ENCODE peak calls at places on chromosome 20, in ten cellular contexts. B, Y, J, K, U, C, T, M, Q and X are unnamed samples.

GRCh38 chr20:35368616-35369423 is 43.0 kb downstream of the UQCC1 start:
- DNase-seq in B (no peak), Y (no peak), J (no peak), K (peak; percentile 41), U (no peak), C (no peak), T (no peak), M (peak; percentile 54), Q (no peak), X (no peak)

GRCh38 chr20:31578448-31579138 is 26.5 kb upstream of the ID1 start:
- DNase-seq in B (no peak), Y (no peak), J (no peak), K (no peak), U (no peak), C (no peak), T (no peak), M (no peak), Q (no peak), X (no peak)

GRCh38 chr20:8718214-8718613 is 350.7 kb upstream of the PLCB4 start:
- DNase-seq in B (no peak), Y (no peak), J (no peak), K (peak; percentile 30), U (no peak), C (no peak), T (no peak), M (peak; percentile 23), Q (no peak), X (no peak)

GRCh38 chr20:8305449-8305978 is 173.4 kb downstream of the PLCB1 start:
- DNase-seq in B (peak; percentile 3), Y (peak; percentile 43), J (peak; percentile 36), K (peak; percentile 12), U (peak; percentile 60), C (peak; percentile 56), T (peak; percentile 63), M (peak; percentile 19), Q (peak; percentile 67), X (peak; percentile 34)

GRCh38 chr20:32433311-32434021 is 75.3 kb downstream of the ASXL1 start:
- DNase-seq in B (no peak), Y (no peak), J (peak; percentile 23), K (peak; percentile 54), U (no peak), C (no peak), T (no peak), M (no peak), Q (no peak), X (peak; percentile 22)

GRCh38 chr20:9114709-9115108 is 45.8 kb downstream of the PLCB4 start:
- DNase-seq in B (no peak), Y (no peak), J (no peak), K (no peak), U (no peak), C (no peak), T (no peak), M (no peak), Q (no peak), X (no peak)

GRCh38 chr20:58393299-58393698 is 4.3 kb downstream of the VAPB start:
- DNase-seq in B (no peak), Y (no peak), J (no peak), K (no peak), U (no peak), C (no peak), T (no peak), M (no peak), Q (no peak), X (no peak)

GRCh38 chr20:39880890-39881289 is 808.1 kb downstream of the MAFB start:
- DNase-seq in B (no peak), Y (no peak), J (no peak), K (no peak), U (no peak), C (peak; percentile 25), T (no peak), M (no peak), Q (peak; percentile 87), X (no peak)

GRCh38 chr20:19426356-19426755 is 213.9 kb downstream of the SLC24A3 start:
- DNase-seq in B (no peak), Y (no peak), J (no peak), K (no peak), U (no peak), C (no peak), T (no peak), M (no peak), Q (no peak), X (no peak)

GRCh38 chr20:56440346-56441007 is 27.9 kb upstream of the RTF2 start:
- DNase-seq in B (no peak), Y (no peak), J (peak; percentile 64), K (no peak), U (peak; percentile 41), C (no peak), T (no peak), M (no peak), Q (no peak), X (peak; percentile 68)

GRCh38 chr20:41185013-41185757 is 47.8 kb downstream of the PLCG1 start:
- DNase-seq in B (no peak), Y (no peak), J (no peak), K (no peak), U (no peak), C (no peak), T (no peak), M (peak; percentile 47), Q (no peak), X (no peak)

GRCh38 chr20:32227316-32227715 is 19.6 kb downstream of the POFUT1 start:
- DNase-seq in B (no peak), Y (no peak), J (no peak), K (no peak), U (no peak), C (no peak), T (no peak), M (no peak), Q (no peak), X (no peak)

GRCh38 chr20:44714701-44715494 is at the start of gene CCN5:
- DNase-seq in B (no peak), Y (peak; percentile 92), J (no peak), K (peak; percentile 87), U (no peak), C (no peak), T (no peak), M (peak; percentile 90), Q (peak; percentile 71), X (no peak)

GRCh38 chr20:4873396-4873795 is 127.9 kb downstream of the SLC23A2 start:
- DNase-seq in B (no peak), Y (no peak), J (no peak), K (no peak), U (no peak), C (no peak), T (no peak), M (no peak), Q (no peak), X (no peak)

GRCh38 chr20:8155848-8156602 is 24.0 kb downstream of the PLCB1 start:
- DNase-seq in B (no peak), Y (no peak), J (no peak), K (no peak), U (no peak), C (no peak), T (no peak), M (no peak), Q (no peak), X (no peak)

GRCh38 chr20:58683132-58683531 is 9.5 kb upstream of the NPEPL1 start:
- DNase-seq in B (no peak), Y (no peak), J (no peak), K (no peak), U (no peak), C (no peak), T (no peak), M (no peak), Q (no peak), X (no peak)

GRCh38 chr20:33875055-33875454 is 63.9 kb downstream of the CHMP4B start:
- DNase-seq in B (no peak), Y (no peak), J (peak; percentile 61), K (no peak), U (no peak), C (no peak), T (no peak), M (no peak), Q (no peak), X (peak; percentile 61)